ENCODE peak calls at places on chromosomes 11 and 22, in nine cellular contexts. One of them, this sample, is unnamed. For H3K9me3 and H3K4me1, the result is how much of the 10 kb centered on the place peaks cover.

GRCh38 chr11:4071828-4072421 is 22.7 kb upstream of the RRM1 start:
- DNase-seq in sigmoid colon: no peak
- DNase-seq in PC-3: no peak
- DNase-seq in heart right ventricle: no peak
- DNase-seq in iPS DF 6.9: no peak
- DNase-seq in tibial nerve: no peak
- DNase-seq in neural progenitor cell: peak
- DNase-seq in body of pancreas: no peak
- DNase-seq in naive thymus-derived CD4-positive, alpha-beta T cell: no peak
- DNase-seq in this sample: no peak

GRCh38 chr11:36376888-36377758 is 81.0 kb downstream of the PRR5L start:
- DNase-seq in iPS DF 6.9: no peak
- DNase-seq in sigmoid colon: peak
- DNase-seq in naive thymus-derived CD4-positive, alpha-beta T cell: peak
- DNase-seq in body of pancreas: peak
- DNase-seq in tibial nerve: no peak
- DNase-seq in neural progenitor cell: peak
- DNase-seq in PC-3: no peak
- DNase-seq in heart right ventricle: peak
- DNase-seq in this sample: no peak

GRCh38 chr11:62497132-62497915 is 49.3 kb downstream of the AHNAK start:
- DNase-seq in PC-3: peak
- DNase-seq in naive thymus-derived CD4-positive, alpha-beta T cell: peak
- DNase-seq in tibial nerve: no peak
- DNase-seq in iPS DF 6.9: no peak
- DNase-seq in neural progenitor cell: peak
- DNase-seq in sigmoid colon: no peak
- DNase-seq in body of pancreas: no peak
- DNase-seq in heart right ventricle: no peak
- DNase-seq in this sample: no peak

GRCh38 chr22:36360011-36360410 is 27.8 kb downstream of the MYH9 start:
- DNase-seq in sigmoid colon: no peak
- DNase-seq in tibial nerve: no peak
- DNase-seq in heart right ventricle: no peak
- DNase-seq in neural progenitor cell: peak
- DNase-seq in iPS DF 6.9: no peak
- DNase-seq in body of pancreas: no peak
- DNase-seq in naive thymus-derived CD4-positive, alpha-beta T cell: no peak
- DNase-seq in PC-3: no peak
- DNase-seq in this sample: no peak

GRCh38 chr11:119741369-119742262 is 12.6 kb upstream of the NECTIN1 start:
- DNase-seq in neural progenitor cell: peak
- DNase-seq in iPS DF 6.9: no peak
- DNase-seq in sigmoid colon: no peak
- DNase-seq in tibial nerve: no peak
- DNase-seq in PC-3: peak
- DNase-seq in heart right ventricle: peak
- DNase-seq in body of pancreas: peak
- DNase-seq in naive thymus-derived CD4-positive, alpha-beta T cell: peak
- DNase-seq in this sample: no peak

GRCh38 chr11:110179064-110179463 is 85.9 kb downstream of the ZC3H12C start:
- DNase-seq in neural progenitor cell: no peak
- DNase-seq in iPS DF 6.9: no peak
- DNase-seq in sigmoid colon: no peak
- DNase-seq in tibial nerve: no peak
- DNase-seq in PC-3: no peak
- DNase-seq in heart right ventricle: no peak
- DNase-seq in body of pancreas: no peak
- DNase-seq in naive thymus-derived CD4-positive, alpha-beta T cell: no peak
- DNase-seq in this sample: no peak

GRCh38 chr11:81674211-81674610 is 1059.5 kb downstream of the FAM181B start:
- DNase-seq in heart right ventricle: no peak
- DNase-seq in PC-3: no peak
- DNase-seq in neural progenitor cell: no peak
- DNase-seq in body of pancreas: no peak
- DNase-seq in tibial nerve: no peak
- DNase-seq in naive thymus-derived CD4-positive, alpha-beta T cell: no peak
- DNase-seq in sigmoid colon: no peak
- DNase-seq in iPS DF 6.9: no peak
- DNase-seq in this sample: no peak

GRCh38 chr11:8389034-8389996 is 125.6 kb upstream of the LMO1 start:
- DNase-seq in iPS DF 6.9: no peak
- DNase-seq in sigmoid colon: no peak
- DNase-seq in tibial nerve: no peak
- DNase-seq in body of pancreas: peak
- DNase-seq in naive thymus-derived CD4-positive, alpha-beta T cell: no peak
- DNase-seq in neural progenitor cell: peak
- DNase-seq in heart right ventricle: no peak
- DNase-seq in PC-3: no peak
- DNase-seq in this sample: no peak

GRCh38 chr22:35547993-35548761 is 7.5 kb downstream of the RASD2 start:
- DNase-seq in iPS DF 6.9: no peak
- DNase-seq in sigmoid colon: no peak
- DNase-seq in tibial nerve: no peak
- DNase-seq in naive thymus-derived CD4-positive, alpha-beta T cell: no peak
- DNase-seq in neural progenitor cell: peak
- DNase-seq in heart right ventricle: no peak
- DNase-seq in PC-3: no peak
- DNase-seq in body of pancreas: no peak
- DNase-seq in this sample: no peak

GRCh38 chr11:65887723-65888162 is 528 bp downstream of the FIBP start:
- DNase-seq in heart right ventricle: no peak
- DNase-seq in PC-3: peak
- DNase-seq in body of pancreas: no peak
- DNase-seq in neural progenitor cell: no peak
- DNase-seq in iPS DF 6.9: no peak
- DNase-seq in sigmoid colon: no peak
- DNase-seq in naive thymus-derived CD4-positive, alpha-beta T cell: no peak
- DNase-seq in tibial nerve: no peak
- DNase-seq in this sample: no peak

GRCh38 chr22:31093956-31094622 is 13.0 kb downstream of the SMTN start:
- DNase-seq in tibial nerve: no peak
- DNase-seq in neural progenitor cell: no peak
- DNase-seq in sigmoid colon: peak
- DNase-seq in heart right ventricle: peak
- DNase-seq in naive thymus-derived CD4-positive, alpha-beta T cell: no peak
- DNase-seq in PC-3: no peak
- DNase-seq in iPS DF 6.9: no peak
- DNase-seq in body of pancreas: peak
- DNase-seq in this sample: no peak

GRCh38 chr11:104451193-104451592 is 287.2 kb upstream of the PDGFD start:
- DNase-seq in PC-3: no peak
- DNase-seq in tibial nerve: no peak
- DNase-seq in body of pancreas: peak
- DNase-seq in heart right ventricle: peak
- DNase-seq in naive thymus-derived CD4-positive, alpha-beta T cell: no peak
- DNase-seq in iPS DF 6.9: no peak
- DNase-seq in sigmoid colon: no peak
- DNase-seq in neural progenitor cell: no peak
- DNase-seq in this sample: no peak

GRCh38 chr11:25855916-25856315 is 476.0 kb upstream of the ANO3 start:
- DNase-seq in PC-3: no peak
- DNase-seq in iPS DF 6.9: no peak
- DNase-seq in neural progenitor cell: no peak
- DNase-seq in heart right ventricle: no peak
- DNase-seq in sigmoid colon: no peak
- DNase-seq in naive thymus-derived CD4-positive, alpha-beta T cell: no peak
- DNase-seq in tibial nerve: no peak
- DNase-seq in body of pancreas: no peak
- DNase-seq in this sample: no peak

GRCh38 chr11:28366549-28367341 is 258.6 kb downstream of the METTL15 start:
- DNase-seq in neural progenitor cell: no peak
- DNase-seq in heart right ventricle: no peak
- DNase-seq in iPS DF 6.9: no peak
- DNase-seq in sigmoid colon: no peak
- DNase-seq in naive thymus-derived CD4-positive, alpha-beta T cell: no peak
- DNase-seq in body of pancreas: no peak
- DNase-seq in tibial nerve: no peak
- DNase-seq in PC-3: no peak
- DNase-seq in this sample: no peak

GRCh38 chr11:110251837-110252236 is 44.6 kb downstream of the RDX start:
- DNase-seq in naive thymus-derived CD4-positive, alpha-beta T cell: no peak
- DNase-seq in sigmoid colon: no peak
- DNase-seq in neural progenitor cell: no peak
- DNase-seq in tibial nerve: no peak
- DNase-seq in heart right ventricle: no peak
- DNase-seq in iPS DF 6.9: no peak
- DNase-seq in PC-3: peak
- DNase-seq in body of pancreas: peak
- DNase-seq in this sample: no peak

DNA sequence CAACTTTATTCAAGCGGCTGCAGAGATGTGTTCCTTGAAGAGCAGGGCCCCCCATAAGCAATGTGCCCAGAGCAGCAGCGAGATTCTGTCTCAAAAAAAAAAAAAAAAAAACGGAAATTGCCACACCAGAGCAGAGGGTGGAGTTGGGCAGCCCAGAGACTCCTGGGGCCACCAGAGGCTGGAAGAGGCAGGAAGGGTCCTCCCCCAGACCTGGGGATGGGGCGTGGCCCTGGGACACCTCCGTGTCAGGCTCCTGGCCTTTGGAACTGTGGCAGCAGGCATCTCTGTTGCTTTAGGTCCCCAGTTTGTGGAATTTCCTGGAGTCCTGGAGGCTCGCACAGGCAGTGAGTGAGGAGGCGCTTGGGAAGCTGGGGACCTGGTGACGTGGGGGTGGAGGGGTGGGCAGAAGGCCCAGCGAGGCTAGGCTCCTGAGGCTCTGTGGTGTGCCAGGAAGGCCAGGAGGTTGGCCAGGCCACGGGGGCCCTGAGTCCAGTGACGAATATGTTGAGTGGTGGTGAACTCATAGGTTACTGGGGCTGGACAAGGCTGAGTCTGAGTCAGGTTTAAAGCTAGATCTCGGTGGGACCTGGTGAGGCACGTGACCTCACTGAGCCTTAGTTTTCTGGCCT is 735.6 kb downstream of the BRD1 start:
- DNase-seq in naive thymus-derived CD4-positive, alpha-beta T cell: no peak
- DNase-seq in PC-3: no peak
- DNase-seq in iPS DF 6.9: no peak
- DNase-seq in body of pancreas: no peak
- DNase-seq in neural progenitor cell: no peak
- DNase-seq in tibial nerve: no peak
- DNase-seq in sigmoid colon: no peak
- DNase-seq in heart right ventricle: no peak
- DNase-seq in this sample: no peak
- H3K4me3 ChIP-seq in naive thymus-derived CD4-positive, alpha-beta T cell: no peak
- H3K4me3 ChIP-seq in PC-3: no peak
- H3K4me3 ChIP-seq in iPS DF 6.9: no peak
- H3K4me3 ChIP-seq in body of pancreas: no peak
- H3K4me3 ChIP-seq in neural progenitor cell: no peak
- H3K4me3 ChIP-seq in tibial nerve: no peak
- H3K4me3 ChIP-seq in sigmoid colon: no peak
- H3K4me3 ChIP-seq in heart right ventricle: no peak
- H3K4me3 ChIP-seq in this sample: no peak

GRCh38 chr22:47423266-47423665 is 660.8 kb downstream of the TBC1D22A start:
- DNase-seq in body of pancreas: no peak
- DNase-seq in neural progenitor cell: no peak
- DNase-seq in PC-3: no peak
- DNase-seq in iPS DF 6.9: no peak
- DNase-seq in tibial nerve: no peak
- DNase-seq in naive thymus-derived CD4-positive, alpha-beta T cell: no peak
- DNase-seq in heart right ventricle: no peak
- DNase-seq in sigmoid colon: no peak
- DNase-seq in this sample: no peak
- H3K9me3 ChIP-seq in body of pancreas: under half
- H3K9me3 ChIP-seq in neural progenitor cell: under half
- H3K9me3 ChIP-seq in PC-3: under half
- H3K9me3 ChIP-seq in iPS DF 6.9: under half
- H3K9me3 ChIP-seq in tibial nerve: under half
- H3K9me3 ChIP-seq in naive thymus-derived CD4-positive, alpha-beta T cell: under half
- H3K9me3 ChIP-seq in heart right ventricle: under half
- H3K9me3 ChIP-seq in sigmoid colon: under half
- H3K9me3 ChIP-seq in this sample: under half

DNA sequence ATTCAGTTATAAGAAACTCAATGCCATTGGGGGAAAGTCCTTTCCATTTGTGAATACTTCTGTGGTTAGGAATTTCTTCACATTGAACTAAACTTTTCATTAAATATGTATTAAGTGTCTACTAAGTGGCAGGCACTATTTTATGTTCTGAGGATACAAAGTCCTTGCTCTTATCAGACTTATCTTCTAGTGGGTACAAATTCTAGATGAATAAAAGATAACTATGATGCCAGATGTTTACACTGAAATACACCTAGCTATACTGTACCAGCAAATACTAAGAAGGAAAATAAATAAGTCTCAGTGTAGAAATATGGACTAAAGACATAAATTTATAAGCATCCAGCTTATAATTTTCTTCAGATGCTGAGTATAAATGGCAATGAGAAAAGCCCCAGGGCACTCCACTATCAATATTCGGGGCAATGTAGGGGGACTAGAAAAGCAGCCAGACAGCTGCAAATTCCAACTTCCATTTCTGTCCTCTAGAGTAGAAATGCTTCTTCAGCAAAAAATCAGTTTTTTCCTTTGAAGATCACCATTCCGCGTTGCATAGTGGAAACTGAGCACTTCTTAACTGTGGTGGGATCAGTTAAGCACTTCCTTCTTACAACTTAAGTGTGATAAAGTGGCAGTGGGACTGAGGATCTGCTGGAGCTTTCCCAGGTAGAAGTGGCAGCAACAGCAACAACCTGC is 11.8 kb upstream of the BIRC3 start:
- DNase-seq in sigmoid colon: no peak
- DNase-seq in iPS DF 6.9: no peak
- DNase-seq in PC-3: no peak
- DNase-seq in tibial nerve: no peak
- DNase-seq in neural progenitor cell: no peak
- DNase-seq in body of pancreas: no peak
- DNase-seq in heart right ventricle: no peak
- DNase-seq in naive thymus-derived CD4-positive, alpha-beta T cell: no peak
- DNase-seq in this sample: no peak
- H3K4me1 ChIP-seq in sigmoid colon: under half
- H3K4me1 ChIP-seq in iPS DF 6.9: under half
- H3K4me1 ChIP-seq in PC-3: under half
- H3K4me1 ChIP-seq in tibial nerve: under half
- H3K4me1 ChIP-seq in neural progenitor cell: under half
- H3K4me1 ChIP-seq in body of pancreas: under half
- H3K4me1 ChIP-seq in heart right ventricle: under half
- H3K4me1 ChIP-seq in naive thymus-derived CD4-positive, alpha-beta T cell: half or more
- H3K4me1 ChIP-seq in this sample: under half

DNA sequence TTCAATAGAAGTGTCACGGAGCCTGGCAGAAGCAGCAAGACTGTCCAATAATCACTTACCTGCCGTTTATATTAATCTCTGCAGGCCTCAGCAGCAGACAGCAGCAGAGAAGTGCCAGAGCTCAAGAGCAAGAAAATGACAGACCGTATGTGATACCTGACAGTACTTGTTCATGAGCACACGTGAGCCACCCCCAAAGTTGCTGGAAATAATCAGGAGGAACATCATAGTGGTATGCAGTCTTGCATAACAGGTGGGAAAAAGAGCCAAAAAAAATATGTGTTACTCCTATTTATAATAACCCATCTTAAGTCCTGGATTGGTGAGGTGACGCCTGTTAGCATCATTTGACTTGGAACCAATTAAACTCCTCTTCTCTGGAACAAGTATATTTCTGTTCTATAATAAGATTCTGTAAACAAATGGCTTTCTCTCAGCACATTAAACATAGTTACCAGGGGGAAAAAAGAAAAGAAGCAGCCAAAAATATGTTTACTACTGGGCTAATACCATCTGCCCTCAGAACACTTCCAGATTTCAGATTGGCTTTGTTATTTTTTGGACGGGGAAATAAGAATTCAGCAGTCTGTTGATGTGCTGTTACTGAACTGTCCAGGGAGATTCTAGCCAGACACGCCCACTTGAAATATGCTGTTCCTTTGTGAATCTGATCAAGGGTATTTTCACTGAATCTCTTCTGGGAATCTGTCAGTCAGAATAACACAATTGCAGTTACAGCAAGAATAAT is 7.9 kb upstream of the SLN start:
- DNase-seq in naive thymus-derived CD4-positive, alpha-beta T cell: no peak
- DNase-seq in neural progenitor cell: no peak
- DNase-seq in heart right ventricle: no peak
- DNase-seq in iPS DF 6.9: no peak
- DNase-seq in body of pancreas: no peak
- DNase-seq in sigmoid colon: no peak
- DNase-seq in PC-3: peak
- DNase-seq in tibial nerve: no peak
- DNase-seq in this sample: no peak
- H3K4me3 ChIP-seq in naive thymus-derived CD4-positive, alpha-beta T cell: no peak
- H3K4me3 ChIP-seq in neural progenitor cell: no peak
- H3K4me3 ChIP-seq in heart right ventricle: no peak
- H3K4me3 ChIP-seq in iPS DF 6.9: no peak
- H3K4me3 ChIP-seq in body of pancreas: no peak
- H3K4me3 ChIP-seq in sigmoid colon: no peak
- H3K4me3 ChIP-seq in PC-3: no peak
- H3K4me3 ChIP-seq in tibial nerve: no peak
- H3K4me3 ChIP-seq in this sample: no peak